ENCODE peak calls at places on chromosomes 11 and 22, in seven cellular contexts. G is A549, X is H1, F is tibial nerve, M is K562, B is stomach, H is ovary. A is an unnamed sample.

GRCh38 chr11:128705124-128705920 is 11.4 kb downstream of the FLI1 start:
- DNase-seq in G (no peak), X (no peak), F (no peak), M (no peak), B (no peak), H (no peak), A (no peak)

GRCh38 chr22:39068033-39068785 is 8.9 kb upstream of the APOBEC3G start:
- DNase-seq in G (no peak), X (no peak), F (no peak), M (no peak), B (no peak), H (no peak), A (no peak)

GRCh38 chr11:59782080-59782479 is 26.9 kb downstream of the STX3 start:
- DNase-seq in G (no peak), X (no peak), F (no peak), M (no peak), B (no peak), H (no peak), A (no peak)

GRCh38 chr11:128763224-128763623 is 69.4 kb downstream of the FLI1 start:
- DNase-seq in G (no peak), X (no peak), F (no peak), M (no peak), B (no peak), H (no peak), A (no peak)

GRCh38 chr22:38981005-38981658 is 1.0 kb upstream of the APOBEC3B start:
- DNase-seq in G (peak; percentile 20), X (no peak), F (no peak), M (peak; percentile 61), B (no peak), H (peak; percentile 65), A (no peak)

GRCh38 chr22:44049369-44050231 is 25.5 kb downstream of the PARVB start:
- DNase-seq in G (no peak), X (no peak), F (no peak), M (no peak), B (no peak), H (peak; percentile 62), A (no peak)

GRCh38 chr11:76225122-76225584 is 18.9 kb upstream of the WNT11 start:
- DNase-seq in G (no peak), X (no peak), F (no peak), M (no peak), B (no peak), H (no peak), A (no peak)

GRCh38 chr11:36156486-36157150 is 132.6 kb downstream of the COMMD9 start:
- DNase-seq in G (no peak), X (no peak), F (no peak), M (no peak), B (no peak), H (no peak), A (no peak)

GRCh38 chr22:28958611-28959010 is 75.2 kb downstream of the ZNRF3 start:
- DNase-seq in G (no peak), X (no peak), F (no peak), M (no peak), B (no peak), H (no peak), A (no peak)

GRCh38 chr11:26025680-26026079 is 306.2 kb upstream of the ANO3 start:
- DNase-seq in G (no peak), X (no peak), F (no peak), M (no peak), B (no peak), H (no peak), A (no peak)

GRCh38 chr11:90851196-90851595 is 628.3 kb upstream of the CHORDC1 start:
- DNase-seq in G (no peak), X (no peak), F (no peak), M (no peak), B (no peak), H (no peak), A (no peak)

GRCh38 chr11:19895776-19896175 is 183.1 kb downstream of the NAV2 start:
- DNase-seq in G (no peak), X (no peak), F (no peak), M (no peak), B (no peak), H (no peak), A (no peak)

GRCh38 chr11:35259529-35259928 is 120.6 kb downstream of the CD44 start:
- DNase-seq in G (no peak), X (no peak), F (no peak), M (no peak), B (no peak), H (no peak), A (no peak)

GRCh38 chr11:65651589-65652510 is 10.9 kb downstream of the RELA start:
- DNase-seq in G (no peak), X (no peak), F (no peak), M (peak; percentile 77), B (peak; percentile 86), H (peak; percentile 45), A (peak; percentile 85)

GRCh38 chr11:112929432-112929831 is 31.8 kb upstream of the NCAM1 start:
- DNase-seq in G (no peak), X (no peak), F (no peak), M (no peak), B (no peak), H (no peak), A (no peak)

GRCh38 chr11:94184861-94185260 is 56.2 kb downstream of the PANX1 start:
- DNase-seq in G (no peak), X (no peak), F (no peak), M (no peak), B (no peak), H (no peak), A (no peak)
- H3K27ac ChIP-seq in G (no peak overlapping the region), X (no peak overlapping the region), F (peak overlapping the region; percentile 14), M (no peak overlapping the region), B (no peak overlapping the region), H (no peak overlapping the region), A (no peak overlapping the region)

DNA sequence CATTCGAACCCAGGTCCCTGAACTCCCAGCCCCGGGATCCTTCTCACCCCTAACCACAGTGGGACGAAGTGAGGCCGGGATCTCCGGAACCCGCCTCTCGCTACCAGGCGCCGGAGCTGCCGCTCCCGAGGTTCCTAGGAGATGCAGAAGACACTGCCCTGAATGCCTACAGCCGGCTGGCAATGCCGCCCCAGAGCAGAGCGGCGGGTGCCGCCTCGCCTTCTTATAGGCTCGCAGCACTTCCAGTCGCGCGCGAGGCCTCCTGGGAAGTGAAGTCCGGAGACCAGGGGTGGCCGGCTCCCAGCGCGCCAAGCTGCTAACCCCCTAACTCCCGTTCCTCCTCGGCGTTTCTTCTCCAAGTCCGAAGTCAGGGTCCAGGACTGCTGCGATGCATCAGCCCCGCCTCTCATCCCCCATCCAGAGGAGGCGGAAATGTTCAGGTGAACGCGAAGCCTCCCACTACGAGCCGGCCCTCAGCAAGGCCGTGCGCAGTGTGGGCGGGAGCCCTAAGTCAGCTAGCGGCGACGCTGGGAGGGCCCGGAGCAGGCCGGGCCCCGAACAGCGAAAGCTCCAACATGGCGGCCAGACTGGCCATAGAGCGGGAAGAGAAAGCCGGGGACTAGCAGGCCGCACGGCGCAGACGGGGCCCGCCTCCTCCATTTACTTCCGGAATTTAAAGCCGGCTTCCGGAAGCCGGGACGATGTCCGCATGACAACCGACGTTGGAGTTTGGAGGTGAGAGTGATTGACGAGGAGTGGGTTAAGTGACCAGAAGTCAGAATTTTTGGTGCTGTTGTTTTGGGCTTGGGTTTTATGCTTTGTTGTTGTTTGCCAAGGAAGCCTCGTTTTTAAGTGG is at the start of the genes CYB561A3 and TMEM138:
- DNase-seq in G (peak; percentile 96), X (peak; percentile 90), F (peak; percentile 83), M (peak; percentile 96), B (peak; percentile 93), H (peak; percentile 90), A (peak; percentile 97)
- TF ChIP-seq EP300 in G (no peak), X (no peak), F (peak; percentile 96), M (peak; percentile 3), B (no peak), H (no peak), A (no peak)

DNA sequence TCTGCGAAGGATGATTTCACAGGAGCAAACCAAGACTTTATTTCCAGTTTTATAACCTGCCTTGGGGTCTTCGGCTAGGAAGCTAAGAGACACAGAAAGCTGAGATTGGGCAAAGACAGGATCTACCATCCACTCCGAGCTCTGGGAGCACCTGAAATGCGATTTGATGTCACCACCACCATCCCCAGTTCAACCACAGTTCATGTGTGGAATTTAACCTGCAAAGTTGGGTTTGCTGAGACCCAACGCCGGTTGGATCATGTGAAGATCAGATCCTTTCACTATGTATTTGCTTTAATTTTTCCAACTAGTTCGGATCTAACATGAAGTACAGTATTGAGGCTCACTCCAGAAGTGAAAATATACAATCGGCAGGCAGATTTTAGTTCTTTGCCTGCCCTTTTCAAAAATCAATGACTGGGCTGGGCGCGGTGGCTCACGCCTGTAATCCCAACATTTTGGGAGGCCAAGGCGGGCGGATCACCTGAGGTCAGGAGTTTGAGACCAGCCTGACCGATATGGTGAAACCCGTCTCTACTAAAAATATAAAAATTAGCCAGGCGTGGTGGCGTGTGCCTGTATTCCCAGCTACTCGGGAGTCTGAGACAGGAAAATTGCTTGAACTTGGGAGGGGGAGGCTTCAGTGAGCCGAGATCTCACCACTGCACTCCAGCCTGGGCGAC is 1.4 kb upstream of the C11orf24 start:
- DNase-seq in G (no peak), X (no peak), F (no peak), M (no peak), B (no peak), H (no peak), A (no peak)
- H3K27ac ChIP-seq in G (peak overlapping the region; percentile 98), X (no peak overlapping the region), F (peak overlapping the region; percentile 95), M (peak overlapping the region; percentile 20), B (peak overlapping the region; percentile 95), H (no peak overlapping the region), A (peak overlapping the region; percentile 94)

GRCh38 chr11:64185323-64186204 is at the start of gene STIP1:
- DNase-seq in G (peak; percentile 100), X (peak; percentile 99), F (peak; percentile 99), M (peak; percentile 99), B (peak; percentile 99), H (peak; percentile 99), A (peak; percentile 100)
- TF ChIP-seq EP300 in G (no peak), X (no peak), F (peak; percentile 99), M (peak; percentile 59), B (no peak), H (no peak), A (no peak)

A was measured in sigmoid colon.